ENCODE peak calls at places on chromosomes 1 and 21, in eight cellular contexts. P, O, F, S, Q, H, V and W are unnamed samples. For H3K4me1, the result is how much of the 10 kb centered on the place peaks cover.

GRCh38 chr1:172638885-172639831 is 19.7 kb upstream of the FASLG start:
- DNase-seq in P (peak), O (no peak), F (peak), S (no peak), Q (no peak), H (no peak), V (no peak), W (no peak)

GRCh38 chr1:187157552-187157951 is 328.8 kb downstream of the PLA2G4A start:
- DNase-seq in P (no peak), O (no peak), F (no peak), S (no peak), Q (no peak), H (no peak), V (no peak), W (no peak)

GRCh38 chr21:36851121-36851520 is 115.3 kb downstream of the HLCS start:
- DNase-seq in P (no peak), O (no peak), F (no peak), S (no peak), Q (no peak), H (no peak), V (no peak), W (no peak)

GRCh38 chr1:83860506-83861221 is 138.3 kb downstream of the TTLL7 start:
- DNase-seq in P (no peak), O (peak), F (peak), S (peak), Q (peak), H (peak), V (peak), W (peak)

GRCh38 chr1:179036844-179037465 is 11.3 kb downstream of the FAM20B start:
- DNase-seq in P (no peak), O (no peak), F (no peak), S (no peak), Q (no peak), H (no peak), V (no peak), W (no peak)

GRCh38 chr1:27752372-27752771 is 20.6 kb upstream of the STX12 start:
- DNase-seq in P (no peak), O (no peak), F (no peak), S (no peak), Q (no peak), H (no peak), V (no peak), W (no peak)

GRCh38 chr1:47452426-47452825 is 14.6 kb downstream of the FOXD2 start:
- DNase-seq in P (no peak), O (no peak), F (no peak), S (no peak), Q (no peak), H (no peak), V (no peak), W (no peak)

GRCh38 chr1:164263540-164263939 is 295.4 kb upstream of the PBX1 start:
- DNase-seq in P (no peak), O (no peak), F (no peak), S (no peak), Q (no peak), H (no peak), V (no peak), W (no peak)

GRCh38 chr1:116175621-116176020 is 64.4 kb downstream of the MAB21L3 start:
- DNase-seq in P (no peak), O (no peak), F (no peak), S (no peak), Q (no peak), H (no peak), V (no peak), W (no peak)

GRCh38 chr1:152623203-152623844 is 421 bp upstream of the LCE3A start:
- DNase-seq in P (peak), O (no peak), F (no peak), S (no peak), Q (no peak), H (peak), V (peak), W (no peak)

GRCh38 chr1:200139661-200140250 is 112.2 kb downstream of the NR5A2 start:
- DNase-seq in P (peak), O (no peak), F (no peak), S (no peak), Q (peak), H (peak), V (no peak), W (no peak)

GRCh38 chr1:68233202-68233601 is 879 bp upstream of the WLS start:
- DNase-seq in P (no peak), O (no peak), F (no peak), S (no peak), Q (no peak), H (no peak), V (no peak), W (no peak)
- H3K4me3 ChIP-seq in P (peak), O (peak), F (peak), S (peak), Q (peak), H (peak), V (peak), W (peak)

GRCh38 chr21:31409849-31410762 is 66.0 kb upstream of the TIAM1 start:
- DNase-seq in P (no peak), O (no peak), F (no peak), S (no peak), Q (peak), H (peak), V (no peak), W (no peak)
- H3K27ac ChIP-seq in P (no peak), O (no peak), F (no peak), S (no peak), Q (peak), H (no peak), V (no peak), W (no peak)

DNA sequence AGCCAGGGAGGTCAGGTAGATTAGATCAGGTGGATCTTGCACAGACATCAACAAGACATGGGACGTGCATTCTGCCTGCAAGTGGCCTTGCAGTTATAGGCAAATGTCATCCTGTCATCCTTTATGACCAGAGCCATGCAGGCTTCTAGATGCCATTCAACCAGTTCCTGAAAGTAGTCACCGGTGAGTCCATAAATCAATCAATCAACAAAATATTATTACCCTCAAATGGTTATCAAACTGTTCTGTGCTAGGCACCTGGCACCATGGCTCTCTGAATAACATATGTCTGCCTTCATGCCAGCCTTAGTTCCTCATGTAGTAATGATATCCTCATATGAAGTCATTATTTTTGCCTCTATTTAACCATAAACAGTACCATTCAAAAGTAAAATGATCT is 146.9 kb downstream of the TOMM20 start:
- DNase-seq in P (no peak), O (no peak), F (no peak), S (no peak), Q (no peak), H (no peak), V (no peak), W (no peak)
- H3K4me1 ChIP-seq in P (under half), O (under half), F (half or more), S (under half), Q (half or more), H (half or more), V (under half), W (half or more)

DNA sequence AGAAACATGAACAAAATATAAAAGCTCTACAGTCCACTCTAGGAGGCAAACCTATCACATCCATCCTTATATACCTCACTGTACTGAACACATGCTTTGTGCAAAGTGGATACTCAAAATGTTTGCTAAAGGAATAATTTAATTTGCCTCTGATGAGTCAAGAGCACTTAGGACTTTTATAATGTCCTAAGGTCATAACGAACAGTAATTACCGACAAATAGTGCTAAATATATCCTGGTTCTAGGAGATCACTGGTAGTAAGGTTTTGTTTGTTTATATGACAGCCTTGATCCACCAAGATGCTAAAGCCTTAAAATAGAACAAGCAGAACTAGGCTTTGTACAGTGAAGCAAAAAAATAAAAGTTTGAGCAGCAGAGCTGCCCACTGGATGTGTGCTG is 70.6 kb downstream of the GADD45A start:
- DNase-seq in P (no peak), O (no peak), F (no peak), S (no peak), Q (no peak), H (no peak), V (no peak), W (no peak)
- H3K4me3 ChIP-seq in P (no peak), O (no peak), F (no peak), S (no peak), Q (no peak), H (no peak), V (no peak), W (no peak)

GRCh38 chr1:3139871-3140837 is 71.2 kb downstream of the PRDM16 start:
- DNase-seq in P (peak), O (no peak), F (no peak), S (no peak), Q (no peak), H (no peak), V (no peak), W (no peak)

GRCh38 chr1:3139451-3139852 is 70.4 kb downstream of the PRDM16 start:
- DNase-seq in P (no peak), O (no peak), F (no peak), S (no peak), Q (no peak), H (no peak), V (no peak), W (no peak)

GRCh38 chr1:3142751-3143150 is 73.7 kb downstream of the PRDM16 start:
- DNase-seq in P (no peak), O (no peak), F (no peak), S (no peak), Q (no peak), H (no peak), V (no peak), W (no peak)

GRCh38 chr1:3141836-3142235 is 72.8 kb downstream of the PRDM16 start:
- DNase-seq in P (no peak), O (no peak), F (no peak), S (no peak), Q (no peak), H (no peak), V (no peak), W (no peak)

DNA sequence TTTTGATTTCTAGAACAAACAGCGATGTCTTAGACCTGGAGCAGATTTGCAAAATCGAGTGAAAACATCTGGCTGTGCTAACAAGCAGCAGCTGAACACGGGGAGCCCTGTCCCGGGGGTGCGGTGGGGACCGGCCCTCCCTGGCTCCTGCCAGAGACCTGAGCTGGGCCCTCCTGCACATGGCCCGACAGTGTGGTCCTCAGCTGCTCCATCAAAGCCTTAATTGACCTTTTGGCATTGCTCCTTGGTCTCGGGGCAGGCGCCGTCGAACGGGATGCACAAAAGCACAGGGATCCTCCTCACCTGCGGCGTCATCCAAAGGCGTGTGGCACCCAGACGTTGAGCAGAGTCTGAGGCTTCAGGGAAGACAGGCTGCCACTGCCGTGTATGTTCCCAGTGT is 73.2 kb downstream of the PRDM16 start:
- DNase-seq in P (no peak), O (no peak), F (no peak), S (no peak), Q (no peak), H (no peak), V (no peak), W (no peak)
- H3K27ac ChIP-seq in P (no peak), O (no peak), F (no peak), S (no peak), Q (no peak), H (no peak), V (no peak), W (no peak)